ENCODE peak calls at places on chromosomes 12 and 14, in seven cellular contexts. R is HCT116, U is GM12878, I is H1, E is K562, L is HepG2, W is SK-N-SH. T is an unnamed sample. For H3K9me3, the result is how much of the 10 kb centered on the place peaks cover.

GRCh38 chr12:15931590-15932053 is 20.5 kb downstream of the DERA start:
- DNase-seq in W (no peak), E (peak), L (peak), U (peak), R (no peak), I (no peak), T (no peak)

GRCh38 chr12:101619026-101619827 is 24.5 kb downstream of the MYBPC1 start:
- DNase-seq in W (no peak), L (no peak), U (no peak), E (no peak), R (no peak), I (no peak), T (no peak)

GRCh38 chr12:42421844-42422779 is 96.1 kb downstream of the PPHLN1 start:
- DNase-seq in R (no peak), E (peak), I (no peak), U (peak), L (no peak), W (peak), T (no peak)

GRCh38 chr12:2551514-2551913 is 243.3 kb upstream of the FKBP4 start:
- DNase-seq in W (no peak), U (no peak), L (no peak), I (no peak), E (no peak), R (no peak), T (no peak)

GRCh38 chr14:102508410-102508773 is 1.2 kb downstream of the ANKRD9 start:
- DNase-seq in L (peak), U (no peak), W (no peak), I (no peak), E (peak), R (no peak), T (no peak)

GRCh38 chr12:169528-170360 is 44.2 kb downstream of the SLC6A12 start:
- DNase-seq in L (no peak), W (no peak), U (no peak), R (no peak), I (no peak), E (no peak), T (no peak)

GRCh38 chr12:43766291-43766690 is 7.5 kb downstream of the IRAK4 start:
- DNase-seq in U (no peak), I (no peak), L (no peak), E (no peak), R (no peak), W (no peak), T (no peak)

GRCh38 chr14:71142375-71143038 is 235.2 kb downstream of the PCNX1 start:
- DNase-seq in R (no peak), U (peak), E (no peak), L (no peak), I (no peak), W (no peak), T (no peak)

GRCh38 chr12:113981876-113982275 is 15.8 kb upstream of the RBM19 start:
- DNase-seq in I (no peak), U (no peak), L (no peak), W (no peak), R (no peak), E (no peak), T (no peak)

GRCh38 chr14:63677891-63678379 is 36.3 kb upstream of the WDR89 start:
- DNase-seq in I (no peak), R (no peak), U (no peak), W (no peak), L (no peak), E (no peak), T (peak)

DNA sequence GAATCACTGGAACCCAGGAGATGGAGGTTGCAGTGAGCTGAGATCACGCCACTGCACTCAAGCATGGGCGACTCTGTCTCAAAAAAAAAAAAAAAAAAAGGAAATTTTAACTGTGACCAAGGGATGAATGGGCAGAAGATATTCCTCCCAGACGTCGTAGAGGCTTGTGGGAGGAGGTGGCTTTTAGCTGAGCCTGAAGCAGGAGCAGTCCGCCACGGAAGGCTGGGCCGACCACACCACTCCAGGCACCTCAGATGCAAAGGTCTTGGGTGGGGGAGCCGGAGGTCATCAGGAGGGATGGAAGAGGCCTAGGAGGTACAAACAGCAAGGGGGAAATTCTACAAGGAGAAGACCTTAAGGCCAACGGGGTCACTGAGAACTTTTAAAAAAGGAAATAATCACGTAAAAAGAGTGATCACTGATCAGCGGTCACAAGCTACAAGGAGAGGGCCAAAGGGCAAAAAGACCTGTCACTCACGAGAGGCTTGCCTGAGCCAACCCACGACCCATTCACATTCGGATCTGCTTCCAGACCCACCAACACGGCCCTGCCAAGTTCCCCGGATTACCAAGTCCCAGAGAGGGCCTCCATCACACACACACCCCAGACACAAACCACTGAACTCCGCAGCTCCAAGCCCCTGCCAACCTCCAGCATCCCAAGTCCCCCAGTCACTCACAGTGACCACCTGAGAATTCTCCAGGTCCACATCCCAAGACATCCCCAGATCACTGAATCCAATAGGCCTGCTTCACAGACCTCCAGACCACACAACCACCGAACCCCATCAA is 3.5 kb downstream of the ZNF605 start:
- DNase-seq in L (no peak), U (no peak), W (no peak), R (no peak), E (no peak), I (no peak), T (no peak)
- H3K9me3 ChIP-seq in L (half or more), U (under half), W (under half), R (under half), E (under half), I (half or more), T (half or more)

GRCh38 chr12:52860102-52860838 is 11.5 kb upstream of the KRT78 start:
- DNase-seq in I (no peak), E (no peak), R (no peak), W (no peak), L (no peak), U (no peak), T (no peak)
- TF ChIP-seq SIN3A in I (no peak), E (no peak), R (no peak), W (no peak), L (no peak), U (no peak), T (no peak)

DNA sequence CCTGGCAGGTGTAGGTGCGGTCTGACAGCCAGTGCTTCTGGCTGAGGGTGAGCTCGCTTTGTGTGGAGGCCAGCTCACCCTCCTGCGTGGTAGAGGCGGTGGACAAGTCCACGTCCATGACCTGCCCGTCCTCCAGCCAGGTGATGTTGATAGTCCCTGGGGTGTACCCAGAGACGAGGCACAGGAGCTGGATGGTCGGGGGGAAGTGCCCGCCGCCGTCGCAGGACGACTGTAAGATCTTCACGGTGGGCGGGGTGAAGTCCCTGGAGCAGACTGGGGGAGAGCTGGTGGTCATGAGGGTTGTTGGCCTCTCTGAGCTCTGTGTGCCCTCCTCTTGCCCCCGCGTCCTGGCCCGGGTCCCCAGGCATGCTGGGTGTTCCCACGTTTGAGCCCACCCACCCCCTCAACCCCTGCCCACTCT is 74.6 kb downstream of the TMEM121 start:
- DNase-seq in R (no peak), I (no peak), U (no peak), W (no peak), L (no peak), E (no peak), T (no peak)
- H3K9me3 ChIP-seq in R (under half), I (half or more), U (under half), W (under half), L (under half), E (under half), T (under half)

DNA sequence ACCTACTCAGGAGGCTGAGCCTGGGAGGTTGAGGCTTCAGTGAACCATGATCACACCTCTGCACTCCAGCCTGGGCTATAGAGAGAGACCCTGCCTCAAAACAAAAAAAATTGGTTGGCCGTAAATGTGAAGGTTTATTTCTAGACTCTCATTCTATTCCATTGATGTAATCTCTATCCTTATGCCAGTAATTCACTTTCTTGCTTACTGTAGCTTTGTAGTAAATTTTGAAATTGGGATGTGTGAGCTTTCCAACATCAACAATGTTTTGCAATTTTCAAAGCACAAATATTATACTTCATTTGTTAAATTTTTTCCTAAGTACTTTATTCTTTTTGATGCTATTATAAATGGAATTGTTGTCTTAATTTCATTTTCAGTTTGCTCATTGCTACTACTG is 24.6 kb downstream of the LIN52 start:
- DNase-seq in R (no peak), L (no peak), E (no peak), W (no peak), I (no peak), U (no peak), T (no peak)
- TF ChIP-seq SIN3A in R (no peak), L (no peak), E (no peak), W (no peak), I (no peak), U (no peak), T (no peak)

GRCh38 chr12:133180669-133181068 is 626 bp upstream of the ZNF268 start:
- DNase-seq in U (no peak), I (no peak), E (no peak), W (no peak), R (no peak), L (no peak), T (no peak)

DNA sequence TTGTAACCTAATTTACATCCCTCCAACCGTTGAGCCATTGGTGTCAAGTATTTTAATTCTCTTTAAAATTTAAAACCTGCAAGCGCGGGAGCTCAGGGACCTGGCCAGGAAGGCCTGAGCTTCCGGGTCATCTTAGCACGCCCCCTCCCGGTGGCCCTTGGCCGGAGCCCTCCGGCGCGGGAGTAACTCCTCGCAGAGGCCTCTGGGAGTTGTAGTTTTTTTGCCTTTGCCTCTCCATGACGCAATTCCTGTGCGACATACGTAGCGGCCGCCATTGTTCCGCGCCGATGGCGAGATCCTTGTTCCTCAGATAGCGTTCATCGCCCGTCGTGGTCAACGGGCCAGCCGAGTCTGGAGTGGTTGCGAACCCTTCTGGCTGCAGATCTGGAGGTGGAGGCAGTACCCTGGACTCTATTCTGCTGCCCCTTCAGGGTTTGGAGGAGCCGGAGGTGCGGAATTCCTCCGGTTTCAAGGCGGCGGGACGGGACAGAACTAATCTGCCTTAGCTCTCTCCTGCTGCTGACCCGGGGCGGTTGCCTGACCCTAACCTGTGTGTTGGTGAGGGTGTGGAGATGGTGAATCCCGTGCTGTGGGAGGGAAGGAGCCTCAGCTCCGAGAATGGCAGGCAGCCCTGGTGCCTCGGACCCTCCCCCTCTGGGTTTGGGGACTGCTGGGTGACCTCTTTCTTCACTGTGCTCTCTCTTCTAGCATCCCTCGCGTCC is at the start of gene ZNF268:
- DNase-seq in L (peak), W (peak), E (peak), I (peak), R (peak), U (peak), T (peak)
- H3K9me3 ChIP-seq in L (half or more), W (under half), E (under half), I (half or more), R (under half), U (under half), T (half or more)